ENCODE peak calls at places on chromosomes 7 and 10, in four cellular contexts. D, E, L and W are unnamed samples.

GRCh38 chr10:92173996-92174395 is 116.9 kb downstream of the CPEB3 start:
- DNase-seq in E (no peak), L (no peak), D (no peak), W (no peak)

GRCh38 chr7:767941-768729 is 41.1 kb upstream of the PRKAR1B start:
- DNase-seq in L (no peak), D (peak), E (no peak), W (no peak)

GRCh38 chr7:111429781-111430180 is 132.5 kb downstream of the IMMP2L start:
- DNase-seq in E (no peak), D (no peak), L (no peak), W (no peak)

GRCh38 chr7:11604505-11604904 is 227.5 kb downstream of the THSD7A start:
- DNase-seq in L (no peak), E (no peak), D (no peak), W (no peak)

GRCh38 chr10:84537447-84537931 is 209.1 kb downstream of the CCSER2 start:
- DNase-seq in E (no peak), L (peak), D (peak), W (peak)

GRCh38 chr7:49030221-49030620 is 105.9 kb downstream of the CDC14C start:
- DNase-seq in L (no peak), E (no peak), D (no peak), W (no peak)

GRCh38 chr7:77887567-77887966 is 89.0 kb downstream of the PHTF2 start:
- DNase-seq in E (no peak), L (no peak), D (no peak), W (no peak)

GRCh38 chr7:157490465-157490912 is 153.7 kb downstream of the DNAJB6 start:
- DNase-seq in E (peak), D (no peak), L (peak), W (no peak)

GRCh38 chr7:886626-887487 is 10.5 kb downstream of the GET4 start:
- DNase-seq in D (no peak), E (no peak), L (no peak), W (no peak)

GRCh38 chr7:73978681-73979563 is 49.1 kb upstream of the ELN start:
- DNase-seq in L (peak), E (peak), D (peak), W (peak)

GRCh38 chr10:5416981-5417380 is 4.6 kb downstream of the NET1 start:
- DNase-seq in E (no peak), L (no peak), D (no peak), W (peak)

GRCh38 chr7:130430841-130431713 is 9.7 kb downstream of the CEP41 start:
- DNase-seq in E (no peak), L (no peak), D (no peak), W (no peak)

GRCh38 chr7:117972606-117973005 is 99.4 kb upstream of the CTTNBP2 start:
- DNase-seq in E (no peak), L (no peak), D (no peak), W (no peak)

GRCh38 chr7:108313086-108313485 is 143.2 kb downstream of the NRCAM start:
- DNase-seq in L (no peak), E (no peak), D (no peak), W (no peak)

GRCh38 chr10:123990889-123991288 is 99.3 kb upstream of the CPXM2 start:
- DNase-seq in D (no peak), E (no peak), L (no peak), W (no peak)

GRCh38 chr7:7427363-7427762 is 108.3 kb downstream of the COL28A1 start:
- DNase-seq in E (no peak), D (no peak), L (no peak), W (no peak)
- TF ChIP-seq USF1 in E (no peak), D (no peak), L (no peak), W (no peak)

GRCh38 chr7:95478139-95479037 is 7.4 kb upstream of the ASB4 start:
- DNase-seq in L (peak), E (no peak), D (no peak), W (peak)
- TF ChIP-seq USF1 in L (no peak), E (no peak), D (no peak), W (no peak)

GRCh38 chr10:99630439-99630838 is 10.2 kb upstream of the SLC25A28 start:
- DNase-seq in E (no peak), D (peak), L (no peak), W (no peak)
- TF ChIP-seq USF1 in E (no peak), D (no peak), L (no peak), W (no peak)

GRCh38 chr7:6186578-6186977 is 85.8 kb downstream of the CYTH3 start:
- DNase-seq in L (no peak), E (no peak), D (no peak), W (no peak)
- TF ChIP-seq USF1 in L (no peak), E (no peak), D (no peak), W (no peak)

GRCh38 chr10:87761892-87762291 is 56.1 kb downstream of the ATAD1 start:
- DNase-seq in E (no peak), L (no peak), D (no peak), W (no peak)
- TF ChIP-seq USF1 in E (no peak), L (no peak), D (no peak), W (no peak)